ENCODE peak calls at places on chromosome 11, in four cellular contexts. K is HepG2, C is GM12878, G is NT2/D1. X is an unnamed sample.

GRCh38 chr11:69372589-69373250 is 78.8 kb downstream of the MYEOV start:
- DNase-seq in K (no peak), C (no peak), G (no peak), X (no peak)

GRCh38 chr11:17407575-17407974 is 19.1 kb upstream of the KCNJ11 start:
- DNase-seq in K (no peak), C (no peak), G (no peak), X (no peak)

GRCh38 chr11:11211888-11212287 is 141.2 kb downstream of the CSNK2A3 start:
- DNase-seq in K (no peak), C (no peak), G (no peak), X (no peak)

GRCh38 chr11:74238243-74238642 is 67.2 kb downstream of the PPME1 start:
- DNase-seq in K (no peak), C (no peak), G (no peak), X (no peak)

GRCh38 chr11:106917973-106918372 is 100.3 kb downstream of the GUCY1A2 start:
- DNase-seq in K (peak; percentile 1), C (no peak), G (peak; percentile 32), X (peak; percentile 74)

GRCh38 chr11:110874651-110875050 is 162.4 kb upstream of the ARHGAP20 start:
- DNase-seq in K (no peak), C (no peak), G (no peak), X (no peak)

GRCh38 chr11:87254582-87254981 is 216.8 kb downstream of the TMEM135 start:
- DNase-seq in K (no peak), C (no peak), G (no peak), X (no peak)

GRCh38 chr11:23976776-23977380 is 520.0 kb upstream of the LUZP2 start:
- DNase-seq in K (no peak), C (no peak), G (no peak), X (no peak)

GRCh38 chr11:69508974-69509373 is 27.5 kb downstream of the LINC01488 start:
- DNase-seq in K (no peak), C (no peak), G (no peak), X (no peak)

GRCh38 chr11:91104237-91104636 is 881.4 kb upstream of the CHORDC1 start:
- DNase-seq in K (no peak), C (no peak), G (no peak), X (no peak)

GRCh38 chr11:1488575-1489180 is 2.1 kb upstream of the MOB2 start:
- DNase-seq in K (no peak), C (no peak), G (no peak), X (no peak)

GRCh38 chr11:1490651-1491050 is 4.1 kb upstream of the MOB2 start:
- DNase-seq in K (no peak), C (no peak), G (no peak), X (no peak)

GRCh38 chr11:1494650-1495049 is 8.1 kb upstream of the MOB2 start:
- DNase-seq in K (no peak), C (no peak), G (no peak), X (no peak)

GRCh38 chr11:1493650-1494244 is 7.2 kb upstream of the MOB2 start:
- DNase-seq in K (no peak), C (no peak), G (no peak), X (no peak)

GRCh38 chr11:1491379-1491778 is 4.8 kb upstream of the MOB2 start:
- DNase-seq in K (no peak), C (no peak), G (no peak), X (no peak)
- H3K4me1 ChIP-seq in K (no peaks in the 10 kb centered on the region), C (peaks cover 4% of the 10 kb centered on the region), G (peaks cover 10% of the 10 kb centered on the region), X (no peaks in the 10 kb centered on the region)

GRCh38 chr11:19344661-19345518 is 104.1 kb upstream of the E2F8 start:
- DNase-seq in K (no peak), C (no peak), G (peak; percentile 28), X (no peak)
- TF ChIP-seq SUZ12 in K (no peak), C (peak; percentile 12), G (no peak), X (no peak)

GRCh38 chr11:63672934-63673539 is 1.9 kb upstream of the ATL3 start:
- DNase-seq in K (peak; percentile 39), C (no peak), G (no peak), X (no peak)

GRCh38 chr11:63673579-63673978 is 2.4 kb upstream of the ATL3 start:
- DNase-seq in K (no peak), C (no peak), G (no peak), X (no peak)

GRCh38 chr11:63671322-63672155 is at the start of gene ATL3:
- DNase-seq in K (no peak), C (peak; percentile 85), G (peak; percentile 97), X (peak; percentile 96)

GRCh38 chr11:63670738-63671321 is 346 bp downstream of the ATL3 start:
- DNase-seq in K (no peak), C (no peak), G (no peak), X (no peak)

DNA sequence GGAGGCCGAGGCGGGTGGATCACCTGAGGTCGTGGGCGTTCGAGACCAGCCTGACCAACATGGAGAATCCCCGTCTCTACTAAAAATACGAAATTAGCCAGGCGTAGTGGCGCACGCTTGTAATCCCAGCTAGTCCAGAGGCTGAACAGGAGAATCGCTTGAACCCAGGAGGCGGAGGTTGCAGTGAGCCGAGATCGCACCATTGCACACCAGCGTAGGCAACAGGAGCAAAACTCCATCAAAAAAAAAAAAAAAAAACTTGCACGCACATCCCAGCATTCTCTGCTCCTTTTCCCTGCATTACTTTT is 934 bp upstream of the ATL3 start:
- DNase-seq in K (no peak), C (no peak), G (no peak), X (no peak)
- H3K4me1 ChIP-seq in K (peaks cover 20% of the 10 kb centered on the region), C (peaks cover 7% of the 10 kb centered on the region), G (no peaks in the 10 kb centered on the region), X (no peaks in the 10 kb centered on the region)

DNA sequence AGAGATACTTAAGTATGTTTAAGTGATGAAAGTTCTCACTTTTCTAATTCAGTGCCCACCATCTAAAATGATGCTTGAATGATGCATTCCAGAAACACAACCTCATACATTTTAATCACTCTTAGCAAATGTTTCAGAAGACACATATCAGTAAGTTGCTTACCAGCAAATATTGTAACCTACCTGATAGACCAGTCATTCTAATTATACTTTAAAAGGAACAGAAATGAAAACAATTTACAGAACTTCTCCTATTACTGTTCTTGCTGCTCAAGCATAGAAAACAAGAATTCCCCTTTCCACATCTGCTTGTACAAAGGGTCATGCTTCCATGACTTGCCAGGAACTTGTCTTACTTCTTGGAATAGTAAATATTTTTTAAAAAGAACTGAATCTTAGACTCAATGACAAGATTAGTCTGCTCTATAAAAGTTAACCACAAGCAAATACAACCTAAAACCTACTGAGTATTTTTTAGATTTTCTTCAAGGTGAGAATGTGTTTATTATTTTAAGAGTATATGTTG is 82.1 kb upstream of the SC5D start:
- DNase-seq in K (no peak), C (no peak), G (no peak), X (no peak)
- TF ChIP-seq SUZ12 in K (no peak), C (no peak), G (no peak), X (no peak)